ENCODE peak calls at places on chromosomes 4 and X, in seven cellular contexts. B is Caco-2, P is GM10248, H is kidney tubule cell, W is mesendoderm, L is NCI-H524 treated with DMSO at 0.1 percent for 48 hours, M is HEK293T. Z is an unnamed sample.
A peak's percentile ranks its signal among the peaks of the same experiment; 100 is the strongest.

GRCh38 chr4:55758570-55758969 is 61.0 kb upstream of the EXOC1L start:
- DNase-seq in H (no peak), P (no peak), M (no peak), B (no peak), W (no peak), L (peak; percentile 91), Z (no peak)

GRCh38 chr4:5027366-5027765 is 8.1 kb upstream of the CYTL1 start:
- DNase-seq in H (no peak), B (no peak), W (no peak), M (no peak), P (no peak), L (no peak), Z (no peak)

GRCh38 chr4:124065941-124066340 is 646.6 kb downstream of the ANKRD50 start:
- DNase-seq in L (no peak), W (no peak), H (no peak), M (no peak), B (no peak), P (no peak), Z (no peak)

GRCh38 chr4:90030953-90031352 is 96.2 kb upstream of the CCSER1 start:
- DNase-seq in W (peak; percentile 69), P (no peak), L (no peak), H (peak; percentile 28), B (peak; percentile 44), M (peak; percentile 46), Z (no peak)

GRCh38 chr4:177229331-177229730 is 80.3 kb upstream of the NEIL3 start:
- DNase-seq in B (no peak), L (no peak), P (no peak), W (no peak), H (peak; percentile 49), M (no peak), Z (no peak)

GRCh38 chr4:133058701-133059100 is 90.4 kb upstream of the PCDH10 start:
- DNase-seq in H (no peak), B (no peak), M (no peak), L (no peak), W (peak; percentile 63), P (no peak), Z (no peak)

GRCh38 chr4:177283167-177283566 is 26.5 kb upstream of the NEIL3 start:
- DNase-seq in B (no peak), W (no peak), P (no peak), L (no peak), H (peak; percentile 54), M (no peak), Z (no peak)

GRCh38 chrX:14697453-14697852 is 168.1 kb downstream of the GLRA2 start:
- DNase-seq in H (peak; percentile 45), P (peak; percentile 13), L (no peak), W (peak; percentile 52), B (peak; percentile 46), M (peak; percentile 60), Z (peak; percentile 20)

GRCh38 chr4:156764145-156764544 is 207.5 kb downstream of the PDGFC start:
- DNase-seq in W (no peak), P (no peak), B (no peak), H (peak; percentile 74), M (no peak), L (no peak), Z (peak; percentile 19)

GRCh38 chr4:30094866-30095265 is 625.3 kb upstream of the PCDH7 start:
- DNase-seq in L (no peak), B (no peak), W (no peak), P (no peak), H (no peak), M (no peak), Z (no peak)

GRCh38 chrX:136030357-136031225 is 45.4 kb downstream of the SLC9A6 start:
- DNase-seq in L (no peak), H (no peak), P (no peak), W (no peak), M (no peak), B (no peak), Z (no peak)

GRCh38 chrX:14032383-14032782 is 2.7 kb upstream of the GEMIN8 start:
- DNase-seq in H (peak; percentile 66), M (peak; percentile 34), P (no peak), W (peak; percentile 55), L (no peak), B (peak; percentile 52), Z (no peak)

GRCh38 chr4:17468638-17469221 is 43.2 kb downstream of the QDPR start:
- DNase-seq in P (peak; percentile 29), B (peak; percentile 14), M (peak; percentile 53), L (no peak), H (peak; percentile 35), W (peak; percentile 40), Z (no peak)

GRCh38 chr4:8044699-8045098 is 105.0 kb upstream of the AFAP1 start:
- DNase-seq in L (peak; percentile 80), H (no peak), M (peak; percentile 65), P (no peak), B (no peak), W (no peak), Z (no peak)

GRCh38 chrX:46620505-46620904 is 46.9 kb downstream of the CHST7 start:
- DNase-seq in M (no peak), L (no peak), H (no peak), P (no peak), W (no peak), B (no peak), Z (no peak)

Z was measured in RCC 7860.